ENCODE peak calls at places on chromosomes 1 and 21, in four cellular contexts. One of them, this sample, is unnamed.

GRCh38 chr1:183331095-183331742 is 87.0 kb downstream of the NMNAT2 start:
- DNase-seq in H1: no peak
- DNase-seq in K562: no peak
- DNase-seq in HepG2: peak
- DNase-seq in this sample: no peak

GRCh38 chr1:54754045-54754444 is 10.3 kb downstream of the PARS2 start:
- DNase-seq in H1: no peak
- DNase-seq in K562: no peak
- DNase-seq in HepG2: no peak
- DNase-seq in this sample: no peak

GRCh38 chr1:48552903-48553626 is 81.1 kb upstream of the SPATA6 start:
- DNase-seq in H1: no peak
- DNase-seq in K562: no peak
- DNase-seq in HepG2: no peak
- DNase-seq in this sample: no peak

GRCh38 chr1:81799939-81800740 is 594 bp upstream of the ADGRL2 start:
- DNase-seq in H1: no peak
- DNase-seq in K562: no peak
- DNase-seq in HepG2: peak
- DNase-seq in this sample: peak

GRCh38 chr1:58902830-58903229 is 119.0 kb upstream of the JUN start:
- DNase-seq in H1: no peak
- DNase-seq in K562: no peak
- DNase-seq in HepG2: no peak
- DNase-seq in this sample: no peak

GRCh38 chr1:155499263-155499662 is 63.3 kb downstream of the ASH1L start:
- DNase-seq in H1: no peak
- DNase-seq in K562: no peak
- DNase-seq in HepG2: peak
- DNase-seq in this sample: no peak

GRCh38 chr1:20725189-20726106 is 7.1 kb downstream of the SH2D5 start:
- DNase-seq in H1: no peak
- DNase-seq in K562: no peak
- DNase-seq in HepG2: no peak
- DNase-seq in this sample: peak

GRCh38 chr21:38468989-38469388 is 29.3 kb downstream of the ERG start:
- DNase-seq in H1: no peak
- DNase-seq in K562: no peak
- DNase-seq in HepG2: peak
- DNase-seq in this sample: no peak

GRCh38 chr1:97867127-97867526 is 53.7 kb downstream of the DPYD start:
- DNase-seq in H1: no peak
- DNase-seq in K562: no peak
- DNase-seq in HepG2: no peak
- DNase-seq in this sample: no peak

GRCh38 chr1:55384589-55385136 is 169.5 kb upstream of the USP24 start:
- DNase-seq in H1: no peak
- DNase-seq in K562: no peak
- DNase-seq in HepG2: no peak
- DNase-seq in this sample: no peak

GRCh38 chr1:173280899-173281660 is 73.9 kb upstream of the TNFSF4 start:
- DNase-seq in H1: no peak
- DNase-seq in K562: no peak
- DNase-seq in HepG2: no peak
- DNase-seq in this sample: no peak

GRCh38 chr1:94165843-94166242 is 44.9 kb upstream of the ABCA4 start:
- DNase-seq in H1: no peak
- DNase-seq in K562: no peak
- DNase-seq in HepG2: no peak
- DNase-seq in this sample: no peak

GRCh38 chr1:179814513-179814838 is 63.1 kb downstream of the TOR1AIP2 start:
- DNase-seq in H1: no peak
- DNase-seq in K562: no peak
- DNase-seq in HepG2: no peak
- DNase-seq in this sample: no peak

GRCh38 chr1:82560566-82560965 is 759.8 kb downstream of the ADGRL2 start:
- DNase-seq in H1: no peak
- DNase-seq in K562: no peak
- DNase-seq in HepG2: no peak
- DNase-seq in this sample: no peak

DNA sequence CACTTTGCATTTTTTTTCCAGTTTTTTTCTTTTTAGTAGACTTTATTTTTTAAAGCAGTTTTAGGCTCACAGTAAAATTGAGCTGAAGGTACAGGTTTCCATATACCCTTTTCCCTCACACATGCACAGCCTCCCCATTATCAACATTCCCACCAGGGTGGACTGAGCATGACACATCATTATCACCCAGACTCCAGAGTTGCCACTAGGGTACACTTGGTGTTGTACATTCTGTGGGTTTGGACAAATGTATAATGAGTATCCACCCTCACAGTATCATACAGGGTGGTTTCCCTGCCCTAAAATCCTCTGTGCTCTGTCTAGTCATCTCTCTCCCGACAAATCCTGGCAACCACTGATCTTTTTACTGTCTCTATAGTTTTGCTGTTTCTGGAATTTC is 3.0 kb upstream of the AIM2 start:
- DNase-seq in H1: no peak
- DNase-seq in K562: peak
- DNase-seq in HepG2: no peak
- DNase-seq in this sample: no peak
- TF ChIP-seq EZH2 in H1: no peak
- TF ChIP-seq EZH2 in K562: no peak
- TF ChIP-seq EZH2 in HepG2: no peak
- TF ChIP-seq EZH2 in this sample: no peak

DNA sequence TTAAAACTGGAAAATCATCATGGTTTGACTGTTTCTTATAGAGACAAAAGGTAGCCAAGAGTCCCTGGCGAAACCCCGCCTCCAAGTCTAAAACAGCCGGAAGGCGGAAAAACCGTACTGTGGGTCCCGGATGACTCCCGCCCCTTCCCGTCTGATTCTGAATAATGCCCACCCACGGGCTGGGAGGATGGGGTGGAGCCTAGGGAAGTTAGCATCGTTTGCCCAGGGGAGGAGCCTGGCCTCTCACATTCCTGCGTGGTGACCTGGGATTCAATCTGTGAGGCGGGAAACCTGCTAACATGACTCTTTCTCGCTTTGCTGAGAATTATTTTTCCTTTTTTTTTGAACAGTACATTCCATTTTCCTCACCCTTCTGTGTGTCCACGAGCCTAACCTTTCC is 124.9 kb downstream of the KCNK1 start:
- DNase-seq in H1: peak
- DNase-seq in K562: no peak
- DNase-seq in HepG2: no peak
- DNase-seq in this sample: no peak
- TF ChIP-seq JUN in H1: no peak
- TF ChIP-seq JUN in K562: no peak
- TF ChIP-seq JUN in HepG2: no peak
- TF ChIP-seq JUN in this sample: no peak

DNA sequence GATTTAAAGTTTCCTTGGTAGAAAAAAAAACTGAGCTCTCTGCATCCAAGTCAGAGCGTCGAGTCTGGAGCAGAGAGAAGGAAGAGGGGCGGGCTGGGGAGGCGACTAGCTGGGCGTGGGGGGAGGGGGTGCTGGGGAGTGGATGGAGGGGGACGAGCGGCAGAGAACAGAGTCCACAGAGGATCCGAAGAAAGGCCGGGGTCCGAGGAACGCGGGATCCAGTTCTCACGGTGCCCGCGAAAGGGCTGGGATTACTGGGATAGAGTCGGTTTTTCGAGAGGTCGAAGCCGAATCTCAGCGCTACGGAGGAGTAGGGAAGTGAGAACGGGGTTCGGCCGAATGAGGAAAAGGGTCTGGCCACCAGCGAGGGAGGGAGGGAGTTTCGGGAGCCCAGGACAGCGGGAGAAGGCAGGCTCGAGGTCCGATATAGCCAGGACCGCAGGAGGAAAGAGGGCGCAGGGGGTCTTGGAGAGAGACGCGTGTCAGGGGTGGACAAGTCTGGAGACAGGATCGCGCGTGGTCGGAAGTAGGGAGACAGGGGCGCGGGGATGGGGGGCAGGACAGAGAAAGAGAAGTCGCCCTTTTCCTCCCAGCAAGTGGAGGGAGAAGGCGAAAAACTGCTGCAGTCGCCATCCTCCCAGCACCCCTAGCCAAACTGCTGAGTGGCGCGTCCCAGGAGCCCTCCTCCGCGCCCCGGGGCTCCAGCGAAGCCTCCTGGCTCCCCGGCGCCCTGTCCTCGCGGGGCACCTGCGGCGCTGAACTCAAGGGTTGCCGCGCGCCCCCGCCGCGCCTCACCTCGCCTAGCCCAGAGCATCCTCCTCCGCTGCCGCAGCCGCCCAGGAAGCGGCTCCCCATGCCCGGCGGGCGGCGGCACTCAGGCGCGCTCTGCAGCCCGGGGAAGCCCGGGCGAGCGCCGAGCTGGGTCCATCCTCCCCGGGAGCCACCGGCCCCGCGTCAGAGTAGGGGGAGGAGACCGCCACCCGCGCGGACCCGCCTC is at the start of gene DAB1:
- DNase-seq in H1: no peak
- DNase-seq in K562: no peak
- DNase-seq in HepG2: no peak
- DNase-seq in this sample: no peak
- TF ChIP-seq EZH2 in H1: peak
- TF ChIP-seq EZH2 in K562: no peak
- TF ChIP-seq EZH2 in HepG2: no peak
- TF ChIP-seq EZH2 in this sample: peak

DNA sequence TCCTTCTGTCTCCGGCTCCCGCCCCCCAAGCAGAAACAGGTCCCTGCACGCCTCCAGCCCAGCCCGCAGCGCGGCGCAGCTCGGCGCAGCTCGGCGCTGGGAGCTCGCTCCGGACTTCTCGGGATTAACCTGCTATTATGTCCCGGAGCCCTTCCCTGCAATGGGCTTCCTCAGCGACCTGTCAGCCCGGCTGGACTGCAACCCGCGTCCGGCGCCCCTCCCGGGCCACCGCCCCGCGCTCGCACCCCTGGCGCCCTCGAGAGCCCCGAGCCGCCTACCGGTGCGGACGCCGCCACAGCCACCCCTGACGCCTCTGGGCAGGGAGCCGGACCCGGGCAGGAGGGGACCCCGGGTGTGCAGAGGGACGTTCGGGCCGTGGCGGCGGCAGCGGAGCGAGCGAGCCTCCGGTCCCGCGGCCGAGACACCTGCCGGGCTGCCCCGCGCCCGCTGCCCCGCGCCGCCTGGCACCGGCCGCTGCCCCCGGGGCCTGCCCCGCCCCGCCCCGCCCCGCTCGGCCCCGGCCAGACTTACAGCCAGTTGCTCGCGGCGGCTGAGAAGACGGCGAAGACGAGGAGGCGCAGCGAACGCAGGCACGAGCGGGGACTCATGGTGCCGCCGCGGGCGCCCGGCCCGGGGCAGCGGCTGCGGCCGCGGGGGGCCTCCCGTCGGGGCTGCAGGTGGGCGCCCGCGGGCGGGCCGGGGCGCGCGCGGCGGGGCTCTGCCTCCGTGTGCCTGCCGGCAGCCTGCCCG is 407 bp downstream of the WNT4 start:
- DNase-seq in H1: no peak
- DNase-seq in K562: peak
- DNase-seq in HepG2: no peak
- DNase-seq in this sample: peak
- TF ChIP-seq JUN in H1: no peak
- TF ChIP-seq JUN in K562: no peak
- TF ChIP-seq JUN in HepG2: no peak
- TF ChIP-seq JUN in this sample: no peak

DNA sequence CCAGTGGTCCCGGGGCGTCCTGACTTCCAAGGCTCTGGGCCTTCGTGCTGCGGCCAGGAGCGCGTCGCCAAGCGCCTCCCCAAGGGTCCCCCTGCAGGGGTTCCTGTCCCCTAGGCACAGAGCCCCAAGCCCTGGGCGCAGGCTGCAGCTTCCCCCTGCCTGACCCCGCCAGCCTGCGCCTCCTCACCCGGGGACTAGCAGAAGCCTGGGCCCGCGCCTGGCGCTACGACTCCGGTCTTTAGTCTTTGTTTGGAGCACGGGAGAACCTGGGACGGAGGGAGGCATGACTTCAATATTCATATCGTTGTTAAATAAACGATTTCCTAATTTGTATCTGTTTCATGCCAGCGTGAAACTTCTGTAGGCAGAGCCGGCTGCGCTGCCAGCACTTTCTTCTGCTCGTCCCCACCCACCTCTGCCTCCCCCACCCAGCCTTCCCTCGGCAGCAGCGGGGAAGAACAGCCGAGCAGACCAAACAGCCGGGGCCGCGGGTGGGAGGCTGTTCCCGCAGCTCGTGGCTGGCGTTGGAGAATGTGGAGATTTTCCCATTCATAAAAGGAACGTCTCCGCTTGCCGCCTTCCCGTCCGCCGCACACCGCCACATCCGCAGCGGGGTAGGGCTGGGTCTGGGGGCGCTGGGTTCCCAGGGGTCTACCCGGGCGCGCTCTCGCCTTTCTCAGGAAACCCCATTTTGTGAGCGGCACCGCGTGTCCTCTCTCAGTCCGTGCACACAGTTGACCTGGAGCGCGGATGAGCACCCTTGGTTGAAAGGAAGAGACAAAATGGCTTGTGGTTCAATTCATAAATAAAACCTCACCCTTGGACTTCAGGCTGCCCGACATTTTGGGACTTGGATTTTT is 777 bp upstream of the TRIM67 start:
- DNase-seq in H1: no peak
- DNase-seq in K562: no peak
- DNase-seq in HepG2: no peak
- DNase-seq in this sample: no peak
- TF ChIP-seq EZH2 in H1: peak
- TF ChIP-seq EZH2 in K562: no peak
- TF ChIP-seq EZH2 in HepG2: no peak
- TF ChIP-seq EZH2 in this sample: peak

GRCh38 chr1:8870605-8871538 is 7.6 kb downstream of the ENO1 start:
- DNase-seq in H1: no peak
- DNase-seq in K562: no peak
- DNase-seq in HepG2: no peak
- DNase-seq in this sample: peak
- TF ChIP-seq JUN in H1: no peak
- TF ChIP-seq JUN in K562: no peak
- TF ChIP-seq JUN in HepG2: no peak
- TF ChIP-seq JUN in this sample: no peak

GRCh38 chr1:10889628-10890353 is 93.3 kb upstream of the CASZ1 start:
- DNase-seq in H1: no peak
- DNase-seq in K562: no peak
- DNase-seq in HepG2: no peak
- DNase-seq in this sample: no peak
- TF ChIP-seq EZH2 in H1: no peak
- TF ChIP-seq EZH2 in K562: no peak
- TF ChIP-seq EZH2 in HepG2: no peak
- TF ChIP-seq EZH2 in this sample: no peak

This sample was measured in endothelial cell of umbilical vein.